ENCODE peak calls at places on chromosomes 3 and 15, in four cellular contexts. E, B, T and V are unnamed samples.

GRCh38 chr15:31212286-31212685 is 110.8 kb upstream of the TRPM1 start:
- DNase-seq in T (no peak), E (no peak), B (no peak), V (no peak)

GRCh38 chr3:197371521-197372075 is 73.2 kb upstream of the DLG1 start:
- DNase-seq in E (peak), B (no peak), T (no peak), V (no peak)

GRCh38 chr15:88649286-88649733 is 10.5 kb downstream of the ISG20 start:
- DNase-seq in B (peak), T (no peak), E (no peak), V (no peak)

GRCh38 chr3:151362798-151363197 is 21.8 kb downstream of the P2RY12 start:
- DNase-seq in T (no peak), B (no peak), E (no peak), V (no peak)

GRCh38 chr15:50764331-50765201 is 940 bp downstream of the SPPL2A start:
- DNase-seq in E (peak), B (peak), T (peak), V (peak)

GRCh38 chr3:169169340-169169963 is 494.1 kb downstream of the MECOM start:
- DNase-seq in B (no peak), E (no peak), T (no peak), V (no peak)

GRCh38 chr15:64695571-64695992 is 79.8 kb downstream of the RBPMS2 start:
- DNase-seq in E (peak), T (no peak), B (no peak), V (no peak)

GRCh38 chr3:126956866-126957650 is 25.9 kb upstream of the PLXNA1 start:
- DNase-seq in T (no peak), B (no peak), E (no peak), V (no peak)

GRCh38 chr3:11522953-11523792 is 120.5 kb downstream of the VGLL4 start:
- DNase-seq in E (peak), B (no peak), T (no peak), V (no peak)

GRCh38 chr3:141380987-141381386 is 12.7 kb downstream of the ZBTB38 start:
- DNase-seq in T (no peak), B (no peak), E (no peak), V (no peak)

GRCh38 chr3:49568965-49569364 is 14.7 kb downstream of the BSN start:
- DNase-seq in T (no peak), B (no peak), E (no peak), V (no peak)

GRCh38 chr3:44208086-44208485 is 33.6 kb upstream of the TOPAZ1 start:
- DNase-seq in T (no peak), B (peak), E (no peak), V (no peak)

GRCh38 chr3:171982829-171983228 is 56.5 kb upstream of the FNDC3B start:
- DNase-seq in T (no peak), B (no peak), E (peak), V (no peak)

GRCh38 chr3:57816471-57817105 is 60.5 kb downstream of the SLMAP start:
- DNase-seq in E (no peak), B (no peak), T (no peak), V (no peak)

GRCh38 chr15:99345832-99346462 is 94.7 kb downstream of the LRRC28 start:
- DNase-seq in T (no peak), B (no peak), E (no peak), V (no peak)

GRCh38 chr3:186990878-186991308 is 60.6 kb downstream of the ST6GAL1 start:
- DNase-seq in T (no peak), B (no peak), E (no peak), V (no peak)

GRCh38 chr3:115937054-115937453 is 313.7 kb downstream of the GAP43 start:
- DNase-seq in B (no peak), E (no peak), T (no peak), V (no peak)

GRCh38 chr15:76837474-76837873 is 67.7 kb downstream of the SCAPER start:
- DNase-seq in T (no peak), E (no peak), B (no peak), V (no peak)

GRCh38 chr3:194952882-194953281 is 267.2 kb downstream of the FAM43A start:
- DNase-seq in B (no peak), E (peak), T (no peak), V (no peak)

GRCh38 chr3:129596194-129597086 is 10.0 kb downstream of the PLXND1 start:
- DNase-seq in B (no peak), E (peak), T (peak), V (peak)

GRCh38 chr15:25180606-25181289 is 226.0 kb downstream of the SNRPN start:
- DNase-seq in B (no peak), T (no peak), E (no peak), V (no peak)

GRCh38 chr3:196150481-196150880 is 60.7 kb downstream of the ZDHHC19 start:
- DNase-seq in T (no peak), B (no peak), E (no peak), V (no peak)

GRCh38 chr3:147924755-147925154 is 515.6 kb downstream of the ZIC1 start:
- DNase-seq in T (no peak), E (no peak), B (no peak), V (no peak)

GRCh38 chr15:50797926-50798325 is 32.4 kb upstream of the SPPL2A start:
- DNase-seq in T (no peak), B (no peak), E (peak), V (no peak)